ENCODE peak calls at places on chromosome 20, in six cellular contexts. One of them, this sample, is unnamed.

GRCh38 chr20:61608275-61609085 is 356.4 kb downstream of the CDH4 start:
- DNase-seq in GM12878: no peak
- DNase-seq in GM12892: no peak
- DNase-seq in H1: no peak
- DNase-seq in K562: peak
- DNase-seq in HepG2: peak
- DNase-seq in this sample: no peak

GRCh38 chr20:6767536-6768227 is at the start of gene BMP2:
- DNase-seq in H1: no peak
- DNase-seq in HepG2: no peak
- DNase-seq in GM12892: peak
- DNase-seq in GM12878: no peak
- DNase-seq in K562: peak
- DNase-seq in this sample: peak

GRCh38 chr20:7693761-7694160 is 246.5 kb downstream of the HAO1 start:
- DNase-seq in GM12878: no peak
- DNase-seq in HepG2: no peak
- DNase-seq in H1: no peak
- DNase-seq in K562: no peak
- DNase-seq in GM12892: no peak
- DNase-seq in this sample: no peak

GRCh38 chr20:59643616-59644061 is 39.3 kb downstream of the PHACTR3 start:
- DNase-seq in GM12892: no peak
- DNase-seq in GM12878: no peak
- DNase-seq in H1: no peak
- DNase-seq in HepG2: no peak
- DNase-seq in K562: no peak
- DNase-seq in this sample: no peak

GRCh38 chr20:36717657-36718056 is 28.2 kb downstream of the NDRG3 start:
- DNase-seq in GM12892: no peak
- DNase-seq in HepG2: peak
- DNase-seq in H1: no peak
- DNase-seq in K562: no peak
- DNase-seq in GM12878: no peak
- DNase-seq in this sample: no peak

GRCh38 chr20:33394718-33395117 is 6.6 kb downstream of the CDK5RAP1 start:
- DNase-seq in GM12892: no peak
- DNase-seq in H1: no peak
- DNase-seq in GM12878: no peak
- DNase-seq in K562: no peak
- DNase-seq in HepG2: peak
- DNase-seq in this sample: no peak

GRCh38 chr20:33647603-33648395 is 14.3 kb upstream of the C20orf144 start:
- DNase-seq in H1: no peak
- DNase-seq in K562: no peak
- DNase-seq in GM12878: peak
- DNase-seq in GM12892: peak
- DNase-seq in HepG2: no peak
- DNase-seq in this sample: peak

GRCh38 chr20:54208492-54209044 is 681 bp downstream of the PFDN4 start:
- DNase-seq in H1: no peak
- DNase-seq in K562: no peak
- DNase-seq in HepG2: peak
- DNase-seq in GM12878: no peak
- DNase-seq in GM12892: no peak
- DNase-seq in this sample: no peak

GRCh38 chr20:62838511-62838910 is 21.7 kb downstream of the COL9A3 start:
- DNase-seq in K562: no peak
- DNase-seq in GM12878: no peak
- DNase-seq in GM12892: no peak
- DNase-seq in HepG2: no peak
- DNase-seq in H1: no peak
- DNase-seq in this sample: no peak

GRCh38 chr20:48195121-48195870 is 410.0 kb upstream of the SULF2 start:
- DNase-seq in HepG2: no peak
- DNase-seq in H1: no peak
- DNase-seq in K562: no peak
- DNase-seq in GM12892: no peak
- DNase-seq in GM12878: no peak
- DNase-seq in this sample: no peak

GRCh38 chr20:2006452-2007381 is 12.9 kb upstream of the PDYN start:
- DNase-seq in GM12878: no peak
- DNase-seq in GM12892: no peak
- DNase-seq in K562: peak
- DNase-seq in HepG2: peak
- DNase-seq in H1: no peak
- DNase-seq in this sample: no peak

GRCh38 chr20:24017160-24017761 is 28.7 kb upstream of the GGTLC1 start:
- DNase-seq in GM12878: no peak
- DNase-seq in GM12892: no peak
- DNase-seq in HepG2: no peak
- DNase-seq in K562: no peak
- DNase-seq in H1: no peak
- DNase-seq in this sample: no peak

GRCh38 chr20:43920797-43921196 is 6.1 kb downstream of the TOX2 start:
- DNase-seq in H1: no peak
- DNase-seq in GM12878: no peak
- DNase-seq in K562: no peak
- DNase-seq in HepG2: no peak
- DNase-seq in GM12892: no peak
- DNase-seq in this sample: no peak

GRCh38 chr20:43917380-43917779 is 2.7 kb downstream of the TOX2 start:
- DNase-seq in HepG2: no peak
- DNase-seq in H1: no peak
- DNase-seq in GM12878: no peak
- DNase-seq in GM12892: no peak
- DNase-seq in K562: no peak
- DNase-seq in this sample: no peak

GRCh38 chr20:43922614-43923013 is 8.0 kb downstream of the TOX2 start:
- DNase-seq in K562: no peak
- DNase-seq in GM12892: no peak
- DNase-seq in HepG2: no peak
- DNase-seq in GM12878: no peak
- DNase-seq in H1: no peak
- DNase-seq in this sample: no peak

GRCh38 chr20:43921227-43921780 is 6.7 kb downstream of the TOX2 start:
- DNase-seq in H1: no peak
- DNase-seq in HepG2: no peak
- DNase-seq in GM12878: no peak
- DNase-seq in GM12892: no peak
- DNase-seq in K562: no peak
- DNase-seq in this sample: no peak

DNA sequence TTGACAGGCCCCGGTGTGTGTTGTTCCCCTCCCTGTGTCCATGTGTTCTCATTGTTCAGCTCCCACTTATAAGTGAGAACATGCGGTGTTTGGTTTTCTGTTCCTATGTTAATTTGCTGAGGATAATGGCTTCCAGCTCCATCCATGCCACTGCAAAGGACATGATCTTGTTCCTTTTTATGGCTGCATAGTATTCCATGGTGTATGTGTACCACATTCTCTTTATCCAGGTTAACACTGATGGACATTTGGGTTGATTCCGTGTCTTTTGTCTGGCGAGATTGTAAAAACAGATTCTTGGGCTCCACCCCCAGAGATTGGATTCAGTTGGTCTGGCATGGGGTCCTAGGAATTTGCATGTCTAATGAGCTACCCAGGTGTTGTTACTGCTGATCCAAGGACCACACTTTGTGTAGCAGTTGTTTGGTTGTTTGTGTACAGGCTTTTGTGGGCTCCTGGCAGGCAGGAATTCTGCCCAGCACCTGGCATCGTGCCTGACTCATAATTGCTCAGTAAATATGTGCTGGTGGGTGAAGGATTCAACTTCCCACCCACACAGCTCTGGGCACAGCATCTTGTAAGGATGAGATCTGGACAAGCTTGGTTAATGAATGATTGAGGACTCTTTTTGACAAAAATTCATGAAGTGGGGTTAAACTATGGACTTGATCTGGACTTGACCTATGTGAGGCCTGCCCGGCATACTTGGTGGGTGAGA is 5.2 kb downstream of the TOX2 start:
- DNase-seq in HepG2: no peak
- DNase-seq in GM12878: no peak
- DNase-seq in K562: no peak
- DNase-seq in H1: no peak
- DNase-seq in GM12892: no peak
- DNase-seq in this sample: no peak
- TF ChIP-seq TAF1 in HepG2: no peak
- TF ChIP-seq TAF1 in GM12878: no peak
- TF ChIP-seq TAF1 in K562: no peak
- TF ChIP-seq TAF1 in H1: no peak
- TF ChIP-seq TAF1 in GM12892: no peak
- TF ChIP-seq TAF1 in this sample: no peak

DNA sequence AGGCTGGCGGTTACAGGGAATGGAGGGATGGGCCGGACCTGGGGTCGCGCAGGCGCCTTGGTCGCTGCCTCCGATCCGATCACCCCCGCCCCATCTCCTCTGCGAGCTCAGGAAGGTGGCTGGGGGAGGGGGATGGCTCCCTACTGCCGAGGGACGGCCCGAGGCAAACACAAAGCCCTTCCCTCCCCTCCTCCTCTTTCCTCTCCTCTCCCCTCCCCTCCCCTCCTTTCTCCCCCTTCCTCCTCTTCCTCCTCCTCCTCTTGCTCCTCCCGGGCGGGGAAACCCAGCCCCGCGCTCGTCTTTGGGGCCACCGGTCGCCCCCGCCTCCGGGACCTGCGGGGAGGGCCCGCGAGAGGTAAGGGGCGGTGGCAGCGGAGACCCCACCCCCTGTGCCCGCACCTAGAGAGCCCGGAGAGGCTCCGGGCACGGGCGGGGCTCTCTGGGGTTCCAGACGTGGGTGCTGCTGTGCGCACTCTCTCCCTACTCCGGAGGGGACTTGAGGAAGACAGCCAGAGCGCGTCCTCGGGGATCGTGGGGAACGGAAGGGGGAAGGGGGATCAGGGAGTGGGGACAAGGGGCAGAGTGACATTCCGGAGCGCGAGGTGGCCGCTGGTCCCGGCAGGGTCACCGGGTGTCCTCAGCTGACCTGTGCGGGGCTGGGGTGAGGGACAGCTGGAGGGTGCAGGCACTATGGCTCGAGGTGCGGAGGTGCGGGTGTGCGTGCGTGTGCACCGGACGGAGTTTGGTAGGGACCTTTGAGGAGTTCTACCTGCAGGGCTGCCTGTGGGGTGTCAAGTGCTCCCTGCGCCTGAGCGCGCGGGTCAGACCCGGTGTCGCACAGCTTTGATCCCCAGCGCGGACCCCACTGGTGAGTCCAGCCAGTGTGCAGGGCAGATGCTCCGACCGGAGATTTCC is at the start of gene RIN2:
- DNase-seq in GM12878: no peak
- DNase-seq in HepG2: peak
- DNase-seq in GM12892: peak
- DNase-seq in H1: peak
- DNase-seq in K562: peak
- DNase-seq in this sample: no peak
- TF ChIP-seq POLR2A in GM12878: no peak
- TF ChIP-seq POLR2A in HepG2: no peak
- TF ChIP-seq POLR2A in GM12892: no peak
- TF ChIP-seq POLR2A in H1: no peak
- TF ChIP-seq POLR2A in K562: no peak
- TF ChIP-seq POLR2A in this sample: no peak

DNA sequence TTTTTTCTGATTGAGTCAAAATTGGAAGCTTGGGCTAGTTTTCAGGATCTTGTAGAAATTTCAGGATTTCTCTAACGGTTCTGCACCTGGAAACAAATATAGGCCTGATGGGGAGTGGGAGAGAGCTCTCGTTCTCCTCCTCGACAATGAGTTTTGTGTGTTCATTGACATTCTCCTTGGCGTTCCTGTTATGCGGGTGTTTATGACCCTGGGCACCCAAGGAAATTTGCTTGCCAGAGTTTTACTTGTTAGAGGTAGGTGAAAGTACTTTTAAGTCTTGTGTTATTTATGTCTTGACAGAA is 2.2 kb downstream of the ASXL1 start:
- DNase-seq in GM12878: no peak
- DNase-seq in H1: no peak
- DNase-seq in GM12892: no peak
- DNase-seq in HepG2: no peak
- DNase-seq in K562: no peak
- DNase-seq in this sample: no peak
- TF ChIP-seq TAF1 in GM12878: no peak
- TF ChIP-seq TAF1 in H1: no peak
- TF ChIP-seq TAF1 in GM12892: no peak
- TF ChIP-seq TAF1 in HepG2: no peak
- TF ChIP-seq TAF1 in K562: no peak
- TF ChIP-seq TAF1 in this sample: no peak

GRCh38 chr20:43463133-43463863 is 5.6 kb downstream of the SRSF6 start:
- DNase-seq in GM12892: no peak
- DNase-seq in HepG2: no peak
- DNase-seq in GM12878: no peak
- DNase-seq in K562: no peak
- DNase-seq in H1: no peak
- DNase-seq in this sample: no peak

GRCh38 chr20:43462369-43463132 is 4.9 kb downstream of the SRSF6 start:
- DNase-seq in HepG2: no peak
- DNase-seq in GM12878: no peak
- DNase-seq in H1: no peak
- DNase-seq in GM12892: no peak
- DNase-seq in K562: no peak
- DNase-seq in this sample: no peak

GRCh38 chr20:43461894-43462293 is 4.2 kb downstream of the SRSF6 start:
- DNase-seq in GM12878: no peak
- DNase-seq in H1: no peak
- DNase-seq in K562: no peak
- DNase-seq in HepG2: no peak
- DNase-seq in GM12892: no peak
- DNase-seq in this sample: no peak

GRCh38 chr20:43465625-43465943 is 7.9 kb downstream of the SRSF6 start:
- DNase-seq in K562: no peak
- DNase-seq in GM12878: no peak
- DNase-seq in HepG2: no peak
- DNase-seq in GM12892: no peak
- DNase-seq in H1: no peak
- DNase-seq in this sample: no peak

DNA sequence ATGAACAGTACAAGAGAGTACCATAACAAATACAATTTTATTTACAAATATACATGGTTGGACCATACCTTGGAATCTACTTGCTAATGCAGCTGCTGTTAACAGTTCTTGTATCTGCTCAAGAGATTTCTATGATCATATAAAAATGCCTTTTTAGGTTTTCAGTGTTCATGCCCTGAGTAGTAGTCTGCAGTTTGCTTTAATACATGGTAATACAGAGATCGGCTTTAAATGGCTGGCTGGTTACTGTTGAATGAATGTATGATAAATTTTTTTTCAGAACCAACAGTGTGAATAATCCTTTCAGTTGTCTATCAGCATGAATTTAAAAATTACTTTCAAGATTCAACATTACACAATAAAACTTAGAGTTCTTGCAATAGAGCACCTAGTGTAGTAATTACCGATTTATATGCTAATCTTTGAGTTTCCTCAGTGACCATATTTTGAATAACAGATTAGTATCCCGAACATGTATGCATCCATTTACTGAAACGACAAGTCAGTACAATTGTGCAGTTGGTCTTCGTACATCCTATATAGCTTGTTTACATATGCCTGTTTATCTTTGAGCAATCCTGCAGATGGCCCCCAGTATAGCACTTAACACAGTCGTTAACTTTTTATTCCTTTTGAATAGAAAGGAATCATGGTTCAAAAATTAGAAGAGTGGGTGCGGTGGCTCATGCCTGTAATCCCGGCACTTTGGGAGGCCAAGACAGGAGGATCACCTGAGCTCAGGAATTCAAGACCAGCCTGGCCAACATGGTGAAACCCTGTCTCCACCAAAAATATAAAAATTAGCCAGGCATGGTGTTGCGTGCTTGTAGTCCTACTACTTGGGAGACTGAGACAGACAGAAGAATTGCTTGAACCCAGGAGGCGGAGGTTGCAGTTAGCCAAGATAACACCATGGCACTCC is 6.4 kb downstream of the SRSF6 start:
- DNase-seq in GM12892: no peak
- DNase-seq in H1: no peak
- DNase-seq in K562: no peak
- DNase-seq in HepG2: no peak
- DNase-seq in GM12878: no peak
- DNase-seq in this sample: no peak
- TF ChIP-seq POLR2A in GM12892: peak
- TF ChIP-seq POLR2A in H1: peak
- TF ChIP-seq POLR2A in K562: peak
- TF ChIP-seq POLR2A in HepG2: peak
- TF ChIP-seq POLR2A in GM12878: no peak
- TF ChIP-seq POLR2A in this sample: peak

This sample was measured in GM12891.